ENCODE peak calls at places on chromosomes 4 and X, in seven cellular contexts. I, G, Y, O, A, M and S are unnamed samples.

GRCh38 chr4:123443401-123444297 is 47.1 kb downstream of the SPRY1 start:
- DNase-seq in I (no peak), G (no peak), Y (no peak), O (peak; percentile 9), A (peak; percentile 52), M (no peak), S (no peak)

GRCh38 chrX:26649534-26649933 is 433.6 kb downstream of the MAGEB5 start:
- DNase-seq in I (no peak), G (peak; percentile 29), Y (peak; percentile 1), O (peak; percentile 8), A (peak; percentile 8), M (no peak), S (no peak)

GRCh38 chrX:52425710-52426245 is 57.0 kb downstream of the XAGE2 start:
- DNase-seq in I (no peak), G (no peak), Y (no peak), O (no peak), A (peak; percentile 69), M (no peak), S (no peak)

GRCh38 chr4:140237616-140238352 is 83.8 kb upstream of the MAML3 start:
- DNase-seq in I (peak; percentile 70), G (no peak), Y (no peak), O (peak; percentile 74), A (peak; percentile 98), M (peak; percentile 92), S (peak; percentile 81)

GRCh38 chr4:94974773-94975172 is 217.0 kb downstream of the BMPR1B start:
- DNase-seq in I (no peak), G (no peak), Y (no peak), O (no peak), A (peak; percentile 57), M (no peak), S (no peak)

GRCh38 chr4:26566027-26566578 is 17.8 kb upstream of the TBC1D19 start:
- DNase-seq in I (no peak), G (no peak), Y (no peak), O (no peak), A (no peak), M (no peak), S (no peak)

GRCh38 chrX:111823068-111823467 is 52.9 kb upstream of the TRPC5OS start:
- DNase-seq in I (no peak), G (no peak), Y (peak; percentile 9), O (peak; percentile 54), A (no peak), M (no peak), S (no peak)

GRCh38 chr4:124484008-124484407 is 228.5 kb downstream of the ANKRD50 start:
- DNase-seq in I (no peak), G (no peak), Y (no peak), O (no peak), A (no peak), M (no peak), S (no peak)

GRCh38 chr4:26032572-26033320 is 118.7 kb downstream of the SMIM20 start:
- DNase-seq in I (peak; percentile 36), G (no peak), Y (no peak), O (no peak), A (peak; percentile 91), M (no peak), S (no peak)

GRCh38 chrX:71017396-71017939 is 50.7 kb downstream of the SNX12 start:
- DNase-seq in I (no peak), G (no peak), Y (no peak), O (no peak), A (peak; percentile 1), M (no peak), S (no peak)

GRCh38 chr4:108901271-108901670 is 138.4 kb upstream of the ETNPPL start:
- DNase-seq in I (no peak), G (no peak), Y (no peak), O (no peak), A (no peak), M (no peak), S (no peak)

GRCh38 chrX:119790977-119791436 is 423 bp downstream of the RPL39 start:
- DNase-seq in I (peak; percentile 13), G (peak; percentile 30), Y (no peak), O (no peak), A (peak; percentile 45), M (no peak), S (no peak)

GRCh38 chr4:81032174-81032551 is 1.7 kb downstream of the BMP3 start:
- DNase-seq in I (no peak), G (no peak), Y (no peak), O (no peak), A (no peak), M (no peak), S (no peak)

GRCh38 chrX:31036895-31037294 is 34.9 kb downstream of the FTHL17 start:
- DNase-seq in I (peak; percentile 24), G (peak; percentile 51), Y (peak; percentile 10), O (no peak), A (peak; percentile 60), M (no peak), S (no peak)

GRCh38 chr4:81490761-81491160 is 19.1 kb upstream of the RASGEF1B start:
- DNase-seq in I (no peak), G (no peak), Y (no peak), O (no peak), A (no peak), M (no peak), S (no peak)

GRCh38 chrX:599837-600715 is 30.5 kb upstream of the SHOX start:
- DNase-seq in I (no peak), G (no peak), Y (no peak), O (no peak), A (no peak), M (no peak), S (no peak)

GRCh38 chr4:84870398-84871163 is 95.9 kb downstream of the WDFY3 start:
- DNase-seq in I (no peak), G (no peak), Y (peak; percentile 9), O (peak; percentile 70), A (peak; percentile 79), M (no peak), S (no peak)

GRCh38 chr4:24949970-24950369 is 37.1 kb upstream of the CCDC149 start:
- DNase-seq in I (no peak), G (no peak), Y (no peak), O (no peak), A (no peak), M (no peak), S (no peak)
- H3K9me3 ChIP-seq in I (no peaks in the 10 kb centered on the region), G (no peaks in the 10 kb centered on the region), Y (no peaks in the 10 kb centered on the region), O (peaks cover 8% of the 10 kb centered on the region), A (no peaks in the 10 kb centered on the region), M (no peaks in the 10 kb centered on the region), S (peaks cover 11% of the 10 kb centered on the region)

DNA sequence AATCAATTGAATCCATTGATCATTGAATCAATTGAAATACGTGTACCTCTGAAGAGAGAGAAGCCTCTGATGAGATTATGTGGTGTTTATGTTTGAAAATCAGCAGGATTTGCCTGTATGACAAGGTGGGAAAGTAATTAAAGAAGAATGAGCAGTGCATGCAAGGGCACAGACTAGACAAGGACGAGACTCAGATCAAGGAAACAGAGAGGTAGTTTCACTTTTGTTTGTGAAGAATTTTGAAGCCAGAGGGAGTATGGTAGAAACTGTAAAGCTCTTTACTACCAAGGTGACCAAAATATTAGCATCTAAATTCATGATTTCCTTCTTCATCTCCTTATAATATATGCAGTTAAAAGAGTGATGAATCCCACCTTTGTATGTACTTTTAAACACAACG is 1830.0 kb upstream of the IGFBP7 start:
- DNase-seq in I (no peak), G (peak; percentile 66), Y (no peak), O (no peak), A (no peak), M (no peak), S (no peak)
- H3K9me3 ChIP-seq in I (no peaks in the 10 kb centered on the region), G (no peaks in the 10 kb centered on the region), Y (peaks cover 2% of the 10 kb centered on the region), O (no peaks in the 10 kb centered on the region), A (no peaks in the 10 kb centered on the region), M (no peaks in the 10 kb centered on the region), S (no peaks in the 10 kb centered on the region)

DNA sequence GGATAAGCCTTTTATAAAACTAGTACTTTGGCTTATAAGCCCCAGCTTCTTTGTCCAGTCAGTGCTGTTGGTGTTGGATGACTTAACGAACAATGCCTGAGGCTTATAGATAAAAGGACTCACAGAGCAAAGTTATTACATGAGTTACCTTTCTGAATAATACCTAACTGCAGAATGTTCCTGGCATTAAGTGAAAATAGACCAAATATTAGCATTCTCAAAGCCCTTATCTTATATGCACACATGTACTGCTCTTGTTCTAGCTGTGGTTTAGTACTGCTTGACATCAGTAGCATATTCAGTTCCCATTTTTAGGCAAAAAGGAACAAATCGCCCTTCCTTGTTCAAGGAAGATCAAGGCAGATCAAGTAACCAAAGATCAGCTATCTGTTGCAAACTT is 131.6 kb downstream of the ZNF330 start:
- DNase-seq in I (no peak), G (no peak), Y (no peak), O (no peak), A (no peak), M (no peak), S (no peak)
- H3K9me3 ChIP-seq in I (no peaks in the 10 kb centered on the region), G (no peaks in the 10 kb centered on the region), Y (peaks cover 19% of the 10 kb centered on the region), O (no peaks in the 10 kb centered on the region), A (no peaks in the 10 kb centered on the region), M (no peaks in the 10 kb centered on the region), S (no peaks in the 10 kb centered on the region)

GRCh38 chrX:154374361-154375155 is at the start of gene FLNA:
- DNase-seq in I (no peak), G (peak; percentile 34), Y (no peak), O (no peak), A (peak; percentile 34), M (peak; percentile 89), S (no peak)

GRCh38 chrX:154373340-154374306 is 811 bp downstream of the FLNA start:
- DNase-seq in I (peak; percentile 75), G (no peak), Y (peak; percentile 72), O (no peak), A (peak; percentile 83), M (no peak), S (peak; percentile 81)

GRCh38 chrX:154371771-154372300 is 2.6 kb downstream of the FLNA start:
- DNase-seq in I (no peak), G (no peak), Y (peak; percentile 51), O (no peak), A (no peak), M (no peak), S (no peak)

GRCh38 chrX:154370882-154371770 is 3.3 kb downstream of the FLNA start:
- DNase-seq in I (peak; percentile 85), G (peak; percentile 94), Y (peak; percentile 70), O (peak; percentile 67), A (peak; percentile 95), M (peak; percentile 97), S (peak; percentile 97)

GRCh38 chrX:154372612-154373022 is 1.8 kb downstream of the FLNA start:
- DNase-seq in I (no peak), G (no peak), Y (peak; percentile 27), O (no peak), A (no peak), M (no peak), S (no peak)
- H3K9me3 ChIP-seq in I (no peaks in the 10 kb centered on the region), G (no peaks in the 10 kb centered on the region), Y (no peaks in the 10 kb centered on the region), O (no peaks in the 10 kb centered on the region), A (no peaks in the 10 kb centered on the region), M (no peaks in the 10 kb centered on the region), S (no peaks in the 10 kb centered on the region)

GRCh38 chr4:35709080-35709479 is 535.2 kb downstream of the ARAP2 start:
- DNase-seq in I (no peak), G (no peak), Y (no peak), O (no peak), A (no peak), M (no peak), S (no peak)

GRCh38 chr4:35711127-35711526 is 533.2 kb downstream of the ARAP2 start:
- DNase-seq in I (no peak), G (no peak), Y (no peak), O (no peak), A (no peak), M (no peak), S (no peak)

GRCh38 chr4:35710343-35710742 is 534.0 kb downstream of the ARAP2 start:
- DNase-seq in I (no peak), G (no peak), Y (no peak), O (no peak), A (no peak), M (no peak), S (no peak)
- H3K9me3 ChIP-seq in I (no peaks in the 10 kb centered on the region), G (no peaks in the 10 kb centered on the region), Y (no peaks in the 10 kb centered on the region), O (no peaks in the 10 kb centered on the region), A (no peaks in the 10 kb centered on the region), M (peaks cover 9% of the 10 kb centered on the region), S (no peaks in the 10 kb centered on the region)

GRCh38 chr4:477686-478085 is 21.3 kb downstream of the ZNF721 start:
- DNase-seq in I (no peak), G (no peak), Y (no peak), O (no peak), A (no peak), M (no peak), S (no peak)
- H3K9me3 ChIP-seq in I (no peaks in the 10 kb centered on the region), G (no peaks in the 10 kb centered on the region), Y (peaks cover 60% of the 10 kb centered on the region), O (no peaks in the 10 kb centered on the region), A (no peaks in the 10 kb centered on the region), M (no peaks in the 10 kb centered on the region), S (no peaks in the 10 kb centered on the region)